ENCODE peak calls at places on chromosome 7, in eight cellular contexts. One of them, this sample, is unnamed.

GRCh38 chr7:139813141-139813540 is 15.9 kb upstream of the TBXAS1 start:
- DNase-seq in EL: no peak
- DNase-seq in activated gamma-delta T cell treated with Interleukin-2 at 50 U/mL for 16 hours: no peak
- DNase-seq in anterior cingulate cortex: no peak
- DNase-seq in NCI-H1105: no peak
- DNase-seq in heart left ventricle: no peak
- DNase-seq in RPMI7951: no peak
- DNase-seq in EH: no peak
- DNase-seq in this sample: no peak

GRCh38 chr7:36658603-36659516 is 65.4 kb downstream of the AOAH start:
- DNase-seq in EL: peak
- DNase-seq in RPMI7951: peak
- DNase-seq in anterior cingulate cortex: no peak
- DNase-seq in heart left ventricle: no peak
- DNase-seq in EH: peak
- DNase-seq in NCI-H1105: no peak
- DNase-seq in activated gamma-delta T cell treated with Interleukin-2 at 50 U/mL for 16 hours: no peak
- DNase-seq in this sample: no peak

GRCh38 chr7:23787272-23787671 is 77.3 kb downstream of the STK31 start:
- DNase-seq in activated gamma-delta T cell treated with Interleukin-2 at 50 U/mL for 16 hours: no peak
- DNase-seq in EH: no peak
- DNase-seq in anterior cingulate cortex: no peak
- DNase-seq in heart left ventricle: no peak
- DNase-seq in NCI-H1105: no peak
- DNase-seq in RPMI7951: no peak
- DNase-seq in EL: no peak
- DNase-seq in this sample: no peak

GRCh38 chr7:99825873-99826272 is 1.9 kb upstream of the CYP3A43 start:
- DNase-seq in RPMI7951: no peak
- DNase-seq in NCI-H1105: no peak
- DNase-seq in EH: no peak
- DNase-seq in heart left ventricle: no peak
- DNase-seq in activated gamma-delta T cell treated with Interleukin-2 at 50 U/mL for 16 hours: no peak
- DNase-seq in anterior cingulate cortex: no peak
- DNase-seq in EL: no peak
- DNase-seq in this sample: no peak

GRCh38 chr7:35384761-35385700 is 131.1 kb upstream of the TBX20 start:
- DNase-seq in activated gamma-delta T cell treated with Interleukin-2 at 50 U/mL for 16 hours: no peak
- DNase-seq in RPMI7951: no peak
- DNase-seq in EH: no peak
- DNase-seq in EL: no peak
- DNase-seq in heart left ventricle: peak
- DNase-seq in anterior cingulate cortex: no peak
- DNase-seq in NCI-H1105: no peak
- DNase-seq in this sample: no peak

GRCh38 chr7:84231157-84231556 is 36.6 kb upstream of the SEMA3A start:
- DNase-seq in EH: peak
- DNase-seq in EL: peak
- DNase-seq in heart left ventricle: no peak
- DNase-seq in RPMI7951: peak
- DNase-seq in anterior cingulate cortex: no peak
- DNase-seq in activated gamma-delta T cell treated with Interleukin-2 at 50 U/mL for 16 hours: no peak
- DNase-seq in NCI-H1105: no peak
- DNase-seq in this sample: no peak

GRCh38 chr7:98913612-98914011 is 35.3 kb downstream of the TRRAP start:
- DNase-seq in anterior cingulate cortex: no peak
- DNase-seq in NCI-H1105: no peak
- DNase-seq in RPMI7951: no peak
- DNase-seq in heart left ventricle: no peak
- DNase-seq in EH: peak
- DNase-seq in EL: peak
- DNase-seq in activated gamma-delta T cell treated with Interleukin-2 at 50 U/mL for 16 hours: no peak
- DNase-seq in this sample: no peak

GRCh38 chr7:158655931-158656441 is 48.6 kb downstream of the NCAPG2 start:
- DNase-seq in RPMI7951: no peak
- DNase-seq in EH: no peak
- DNase-seq in heart left ventricle: no peak
- DNase-seq in EL: no peak
- DNase-seq in activated gamma-delta T cell treated with Interleukin-2 at 50 U/mL for 16 hours: no peak
- DNase-seq in anterior cingulate cortex: no peak
- DNase-seq in NCI-H1105: no peak
- DNase-seq in this sample: no peak

GRCh38 chr7:24496031-24496430 is 77.2 kb upstream of the PALS2 start:
- DNase-seq in activated gamma-delta T cell treated with Interleukin-2 at 50 U/mL for 16 hours: no peak
- DNase-seq in EL: peak
- DNase-seq in EH: no peak
- DNase-seq in heart left ventricle: no peak
- DNase-seq in NCI-H1105: no peak
- DNase-seq in RPMI7951: no peak
- DNase-seq in anterior cingulate cortex: no peak
- DNase-seq in this sample: no peak

GRCh38 chr7:133562617-133563016 is 309.7 kb downstream of the EXOC4 start:
- DNase-seq in activated gamma-delta T cell treated with Interleukin-2 at 50 U/mL for 16 hours: no peak
- DNase-seq in RPMI7951: no peak
- DNase-seq in NCI-H1105: no peak
- DNase-seq in EL: peak
- DNase-seq in anterior cingulate cortex: no peak
- DNase-seq in heart left ventricle: no peak
- DNase-seq in EH: peak
- DNase-seq in this sample: no peak

This sample was measured in cerebellum.